ENCODE peak calls at places on chromosomes 6 and 20, in five cellular contexts. Y is vagina, J is lower leg skin, X is fibroblast of pulmonary artery, W is left lung. K is an unnamed sample.

GRCh38 chr20:52192296-52193007 is 873 bp upstream of the ZFP64 start:
- DNase-seq in Y (no peak), J (no peak), X (peak), W (no peak), K (no peak)

GRCh38 chr20:53679597-53680309 is 86.1 kb upstream of the ZNF217 start:
- DNase-seq in Y (no peak), J (peak), X (no peak), W (no peak), K (no peak)

GRCh38 chr20:63950701-63951397 is 5.4 kb downstream of the UCKL1 start:
- DNase-seq in Y (no peak), J (no peak), X (no peak), W (peak), K (no peak)

GRCh38 chr20:22949710-22950109 is 85.4 kb upstream of the SSTR4 start:
- DNase-seq in Y (no peak), J (no peak), X (peak), W (no peak), K (no peak)

GRCh38 chr6:112991912-112992311 is 644.8 kb downstream of the RFPL4B start:
- DNase-seq in Y (no peak), J (no peak), X (no peak), W (no peak), K (no peak)

GRCh38 chr6:25050356-25050755 is 114.6 kb upstream of the RIPOR2 start:
- DNase-seq in Y (no peak), J (no peak), X (peak), W (no peak), K (no peak)

GRCh38 chr6:42260424-42260888 is 42.8 kb upstream of the MRPS10 start:
- DNase-seq in Y (no peak), J (peak), X (no peak), W (no peak), K (no peak)

GRCh38 chr20:13458860-13459451 is 179.8 kb downstream of the TASP1 start:
- DNase-seq in Y (no peak), J (no peak), X (peak), W (no peak), K (no peak)

GRCh38 chr6:119467478-119468081 is 118.0 kb upstream of the MAN1A1 start:
- DNase-seq in Y (no peak), J (no peak), X (peak), W (no peak), K (no peak)

GRCh38 chr6:93419304-93420162 is at the start of gene EPHA7:
- DNase-seq in Y (no peak), J (peak), X (peak), W (peak), K (peak)

GRCh38 chr6:94673251-94673650 is 904.1 kb upstream of the MANEA start:
- DNase-seq in Y (no peak), J (no peak), X (no peak), W (no peak), K (no peak)

GRCh38 chr6:56230976-56231566 is 16.3 kb downstream of the COL21A1 start:
- DNase-seq in Y (no peak), J (no peak), X (no peak), W (no peak), K (no peak)

GRCh38 chr20:54086444-54087134 is 16.2 kb upstream of the BCAS1 start:
- DNase-seq in Y (no peak), J (no peak), X (peak), W (no peak), K (no peak)

GRCh38 chr6:32170294-32170693 is 5.6 kb downstream of the AGPAT1 start:
- DNase-seq in Y (no peak), J (no peak), X (no peak), W (no peak), K (no peak)

GRCh38 chr6:125906158-125906998 is 50.2 kb upstream of the HINT3 start:
- DNase-seq in Y (no peak), J (no peak), X (peak), W (no peak), K (no peak)

GRCh38 chr6:41547799-41548097 is 1.6 kb downstream of the FOXP4 start:
- DNase-seq in Y (no peak), J (no peak), X (no peak), W (no peak), K (no peak)

GRCh38 chr6:119683022-119683421 is 333.5 kb upstream of the MAN1A1 start:
- DNase-seq in Y (no peak), J (no peak), X (no peak), W (no peak), K (no peak)

DNA sequence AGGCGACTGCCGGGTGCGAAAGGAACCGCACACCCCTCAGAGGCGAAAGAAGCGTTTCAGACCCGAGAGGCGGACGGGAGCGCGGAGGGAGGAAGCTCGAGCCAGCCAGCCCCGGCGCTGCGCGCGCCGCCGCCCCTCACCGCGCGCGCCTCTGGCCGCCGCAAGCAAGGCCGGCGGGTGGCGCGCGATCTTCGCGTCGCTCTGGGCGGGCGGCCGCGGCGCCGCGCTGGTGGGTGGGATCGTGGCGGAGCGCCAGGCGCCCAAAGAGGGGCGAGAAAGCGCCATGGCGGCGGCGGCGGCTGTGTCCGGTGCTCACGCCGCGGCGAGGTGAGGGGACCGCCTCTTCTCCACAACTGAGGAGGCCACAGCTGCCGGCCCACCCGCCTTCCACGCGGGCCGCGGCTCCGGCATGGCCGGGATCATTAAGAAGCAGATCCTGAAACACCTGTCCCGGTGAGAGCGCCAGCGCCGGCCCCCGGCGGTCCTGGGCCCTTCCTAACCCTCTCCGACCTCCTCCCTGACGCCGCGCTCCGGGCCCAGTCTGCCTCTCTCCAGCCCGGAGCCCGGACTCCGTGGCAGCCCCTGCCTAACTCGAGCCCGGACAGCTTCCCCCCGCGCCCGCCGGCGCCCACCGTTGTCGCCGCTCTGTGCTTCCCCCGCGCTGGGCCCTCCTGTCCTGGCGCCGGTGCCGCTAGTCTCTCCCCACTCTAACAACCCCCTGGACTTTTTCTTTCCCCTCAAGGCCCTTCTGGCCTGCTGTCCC is at the start of gene BLTP3A:
- DNase-seq in Y (no peak), J (peak), X (peak), W (peak), K (peak)
- TF ChIP-seq CTCF in Y (no peak), J (no peak), X (no peak), W (no peak), K (no peak)

DNA sequence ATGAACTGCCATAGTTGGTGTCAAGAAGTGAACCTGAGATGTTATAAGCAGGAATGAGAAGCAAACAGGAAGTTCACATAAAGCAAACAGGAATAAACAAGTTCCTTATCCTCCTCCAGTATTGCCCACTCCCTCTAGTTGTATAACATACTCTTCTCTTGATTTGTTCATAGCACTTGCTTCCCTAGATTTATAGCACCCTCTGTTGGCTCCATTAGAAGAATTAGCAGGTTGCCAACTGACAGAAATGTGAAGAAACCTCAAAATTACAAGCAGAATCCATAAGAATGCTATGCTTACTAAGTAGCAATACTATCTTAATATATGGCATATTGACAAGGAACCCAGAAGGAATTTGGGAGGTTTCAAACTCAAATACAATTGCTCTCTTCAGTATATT is 195.4 kb downstream of the TBX18 start:
- DNase-seq in Y (no peak), J (no peak), X (peak), W (no peak), K (no peak)
- TF ChIP-seq CTCF in Y (no peak), J (no peak), X (peak), W (no peak), K (peak)

GRCh38 chr6:116974526-116974925 is 97.5 kb downstream of the RFX6 start:
- DNase-seq in Y (no peak), J (no peak), X (no peak), W (no peak), K (no peak)
- TF ChIP-seq CTCF in Y (no peak), J (no peak), X (no peak), W (no peak), K (no peak)

GRCh38 chr20:35196313-35196712 is 24.4 kb downstream of the PROCR start:
- DNase-seq in Y (no peak), J (no peak), X (no peak), W (no peak), K (no peak)

GRCh38 chr20:35192071-35192872 is 20.4 kb downstream of the PROCR start:
- DNase-seq in Y (no peak), J (no peak), X (no peak), W (no peak), K (no peak)

GRCh38 chr20:35191419-35191818 is 19.5 kb downstream of the PROCR start:
- DNase-seq in Y (no peak), J (no peak), X (no peak), W (no peak), K (no peak)

GRCh38 chr20:35187584-35188190 is 15.8 kb downstream of the PROCR start:
- DNase-seq in Y (no peak), J (no peak), X (no peak), W (no peak), K (no peak)

DNA sequence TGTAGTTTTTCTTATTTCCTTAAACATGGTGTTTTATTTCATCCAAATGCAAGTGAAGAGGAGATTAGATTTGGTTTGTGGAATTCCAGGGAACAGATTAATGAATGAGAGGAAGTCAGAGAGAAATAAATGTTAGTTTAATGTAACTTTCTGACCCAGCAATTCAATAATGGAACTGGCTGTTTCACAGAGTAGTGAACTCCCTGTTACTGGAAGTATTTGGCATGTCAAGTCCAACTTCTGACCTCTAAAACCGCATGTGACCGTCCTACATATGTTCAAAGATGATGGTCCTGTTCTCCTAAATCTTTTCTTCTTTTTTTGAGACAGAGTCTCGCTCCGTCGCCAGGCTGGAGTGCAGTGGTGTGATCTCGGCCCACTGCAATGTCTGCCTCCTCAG is 18.7 kb downstream of the PROCR start:
- DNase-seq in Y (no peak), J (no peak), X (no peak), W (no peak), K (no peak)
- TF ChIP-seq CTCF in Y (no peak), J (no peak), X (no peak), W (no peak), K (no peak)

DNA sequence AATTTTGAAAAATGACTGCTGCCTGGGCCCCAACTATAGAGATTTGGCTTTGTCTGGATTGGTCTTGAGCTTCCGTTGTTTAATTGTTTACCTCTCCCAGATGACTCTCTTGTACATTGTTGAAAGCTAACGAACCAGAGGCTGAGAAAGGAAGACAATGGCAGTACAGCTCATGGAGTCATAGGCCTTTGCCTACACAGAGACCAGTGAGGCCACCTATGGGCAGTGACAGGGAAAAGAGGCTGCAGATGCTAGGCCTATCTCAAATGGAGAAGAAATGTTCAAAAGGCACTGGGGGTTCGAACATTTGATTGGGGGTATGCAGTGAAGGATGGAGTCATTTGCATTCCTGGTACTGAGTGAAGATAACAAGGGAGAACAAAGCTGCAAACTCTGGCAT is 29.1 kb downstream of the OPN5 start:
- DNase-seq in Y (no peak), J (no peak), X (no peak), W (no peak), K (no peak)
- TF ChIP-seq CTCF in Y (no peak), J (no peak), X (no peak), W (no peak), K (no peak)

GRCh38 chr6:35259946-35260626 is 551 bp downstream of the ZNF76 start:
- DNase-seq in Y (no peak), J (peak), X (peak), W (peak), K (no peak)

GRCh38 chr6:35258336-35258735 is 1.2 kb upstream of the ZNF76 start:
- DNase-seq in Y (no peak), J (peak), X (no peak), W (no peak), K (no peak)

GRCh38 chr6:35259194-35259945 is at the start of gene ZNF76:
- DNase-seq in Y (no peak), J (peak), X (peak), W (peak), K (peak)

GRCh38 chr6:35260642-35261570 is 1.4 kb downstream of the ZNF76 start:
- DNase-seq in Y (no peak), J (peak), X (peak), W (no peak), K (no peak)

DNA sequence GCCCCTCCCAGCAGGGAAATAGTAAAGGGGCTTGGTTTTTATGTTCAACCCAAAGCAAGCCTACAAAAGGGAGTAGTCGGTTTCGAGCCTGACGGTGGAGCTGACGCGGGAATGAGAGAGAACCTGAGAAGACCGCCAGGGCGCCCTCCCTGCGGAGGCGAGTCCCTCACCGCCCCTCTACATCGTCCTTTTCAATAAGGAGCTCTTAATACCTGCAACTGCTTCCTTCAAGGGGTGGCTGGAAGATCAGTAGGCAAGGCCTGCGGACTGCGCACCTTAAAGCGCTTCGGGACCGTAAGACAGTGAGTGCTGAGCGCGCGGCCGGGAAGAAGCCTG is 709 bp upstream of the ZNF76 start:
- DNase-seq in Y (no peak), J (no peak), X (peak), W (no peak), K (no peak)
- TF ChIP-seq CTCF in Y (no peak), J (no peak), X (peak), W (no peak), K (peak)

GRCh38 chr6:150068786-150069648 is at the start of gene ULBP3:
- DNase-seq in Y (no peak), J (peak), X (peak), W (peak), K (peak)
- TF ChIP-seq CTCF in Y (peak), J (no peak), X (peak), W (peak), K (peak)

GRCh38 chr6:52696418-52696817 is 25.5 kb downstream of the TMEM14A start:
- DNase-seq in Y (no peak), J (no peak), X (no peak), W (no peak), K (no peak)

GRCh38 chr6:52693777-52694176 is 22.9 kb downstream of the TMEM14A start:
- DNase-seq in Y (no peak), J (no peak), X (no peak), W (no peak), K (no peak)

GRCh38 chr6:52694404-52694803 is 23.5 kb downstream of the TMEM14A start:
- DNase-seq in Y (no peak), J (no peak), X (no peak), W (no peak), K (no peak)

GRCh38 chr6:52697903-52698302 is 27.0 kb downstream of the TMEM14A start:
- DNase-seq in Y (no peak), J (no peak), X (peak), W (no peak), K (no peak)
- TF ChIP-seq CTCF in Y (no peak), J (no peak), X (peak), W (no peak), K (peak)

DNA sequence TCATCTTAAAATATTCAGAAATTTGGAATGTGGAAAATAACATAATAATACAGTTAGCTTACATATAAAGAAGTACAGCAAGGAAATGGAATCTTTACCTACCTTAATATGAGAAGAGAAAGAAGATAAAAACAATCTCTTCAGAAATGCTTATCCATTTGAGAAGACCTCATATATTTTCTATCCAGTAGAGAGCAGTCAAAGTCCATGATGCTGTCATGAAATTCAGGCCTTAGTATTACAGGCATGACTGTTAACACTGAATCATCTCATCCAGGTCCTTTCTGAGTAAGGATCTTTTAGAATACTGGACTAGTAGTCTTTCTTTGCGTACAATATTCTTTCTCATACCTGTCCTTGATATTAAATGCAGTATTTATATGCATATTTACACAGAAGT is 713.4 kb downstream of the CD109 start:
- DNase-seq in Y (no peak), J (no peak), X (peak), W (no peak), K (no peak)
- TF ChIP-seq CTCF in Y (no peak), J (no peak), X (peak), W (peak), K (peak)

K was measured in osteocyte.